ENCODE peak calls at places on chromosomes 13 and 19, in five cellular contexts. One of them, this sample, is unnamed.

GRCh38 chr13:109781384-109782065 is 4.9 kb downstream of the IRS2 start:
- DNase-seq in HepG2: no peak
- DNase-seq in K562: no peak
- DNase-seq in GM12891: no peak
- DNase-seq in H1: no peak
- DNase-seq in this sample: no peak

GRCh38 chr19:35615036-35615435 is 2.5 kb downstream of the HAUS5 start:
- DNase-seq in H1: no peak
- DNase-seq in HepG2: no peak
- DNase-seq in K562: no peak
- DNase-seq in GM12891: no peak
- DNase-seq in this sample: no peak

GRCh38 chr19:56110515-56111448 is 10.3 kb downstream of the ZNF787 start:
- DNase-seq in H1: no peak
- DNase-seq in K562: no peak
- DNase-seq in HepG2: peak; percentile 78
- DNase-seq in GM12891: no peak
- DNase-seq in this sample: no peak

GRCh38 chr13:65240773-65241172 is 1989.4 kb downstream of the PCDH9 start:
- DNase-seq in K562: no peak
- DNase-seq in H1: no peak
- DNase-seq in GM12891: no peak
- DNase-seq in HepG2: no peak
- DNase-seq in this sample: no peak

GRCh38 chr19:37933965-37934364 is 27.0 kb downstream of the SIPA1L3 start:
- DNase-seq in GM12891: no peak
- DNase-seq in H1: no peak
- DNase-seq in HepG2: peak; percentile 90
- DNase-seq in K562: no peak
- DNase-seq in this sample: no peak

GRCh38 chr19:44260343-44260681 is 626 bp downstream of the ZNF233 start:
- DNase-seq in GM12891: no peak
- DNase-seq in K562: no peak
- DNase-seq in HepG2: no peak
- DNase-seq in H1: peak; percentile 45
- DNase-seq in this sample: no peak

GRCh38 chr13:94182185-94182761 is 297.2 kb downstream of the DCT start:
- DNase-seq in GM12891: no peak
- DNase-seq in K562: no peak
- DNase-seq in H1: no peak
- DNase-seq in HepG2: no peak
- DNase-seq in this sample: no peak

GRCh38 chr13:86087241-86087640 is 288.0 kb upstream of the SLITRK6 start:
- DNase-seq in GM12891: no peak
- DNase-seq in HepG2: no peak
- DNase-seq in H1: no peak
- DNase-seq in K562: no peak
- DNase-seq in this sample: no peak

GRCh38 chr19:37317403-37318209 is 53.3 kb upstream of the ZNF527 start:
- DNase-seq in GM12891: peak; percentile 81
- DNase-seq in H1: peak; percentile 91
- DNase-seq in HepG2: peak; percentile 98
- DNase-seq in K562: peak; percentile 11
- DNase-seq in this sample: peak; percentile 77

GRCh38 chr19:289651-290538 is 1.3 kb downstream of the PLPP2 start:
- DNase-seq in GM12891: peak; percentile 37
- DNase-seq in HepG2: peak; percentile 42
- DNase-seq in K562: peak; percentile 43
- DNase-seq in H1: peak; percentile 76
- DNase-seq in this sample: no peak

GRCh38 chr19:48543121-48543710 is 8.8 kb upstream of the SULT2B1 start:
- DNase-seq in H1: no peak
- DNase-seq in GM12891: no peak
- DNase-seq in HepG2: no peak
- DNase-seq in K562: no peak
- DNase-seq in this sample: no peak

GRCh38 chr19:7333198-7334118 is 15.3 kb upstream of the ARHGEF18 start:
- DNase-seq in K562: no peak
- DNase-seq in H1: no peak
- DNase-seq in GM12891: no peak
- DNase-seq in HepG2: no peak
- DNase-seq in this sample: no peak

GRCh38 chr13:92590503-92590908 is 636.1 kb upstream of the GPC6 start:
- DNase-seq in GM12891: no peak
- DNase-seq in K562: no peak
- DNase-seq in HepG2: no peak
- DNase-seq in H1: no peak
- DNase-seq in this sample: no peak

GRCh38 chr13:40247845-40248244 is 418.6 kb downstream of the FOXO1 start:
- DNase-seq in HepG2: no peak
- DNase-seq in K562: no peak
- DNase-seq in H1: no peak
- DNase-seq in GM12891: no peak
- DNase-seq in this sample: no peak

GRCh38 chr19:46648070-46648960 is 12.3 kb upstream of the GNG8 start:
- DNase-seq in H1: no peak
- DNase-seq in HepG2: no peak
- DNase-seq in GM12891: peak; percentile 56
- DNase-seq in K562: no peak
- DNase-seq in this sample: peak; percentile 57

GRCh38 chr13:44058586-44059238 is 179.0 kb downstream of the LACC1 start:
- DNase-seq in K562: no peak
- DNase-seq in H1: no peak
- DNase-seq in HepG2: no peak
- DNase-seq in GM12891: no peak
- DNase-seq in this sample: no peak

GRCh38 chr19:46603195-46603637 is 2.1 kb downstream of the CALM3 start:
- DNase-seq in K562: peak; percentile 55
- DNase-seq in HepG2: peak; percentile 85
- DNase-seq in GM12891: no peak
- DNase-seq in H1: no peak
- DNase-seq in this sample: no peak

GRCh38 chr19:29971002-29971401 is 29.0 kb downstream of the URI1 start:
- DNase-seq in HepG2: no peak
- DNase-seq in H1: no peak
- DNase-seq in K562: no peak
- DNase-seq in GM12891: no peak
- DNase-seq in this sample: no peak

GRCh38 chr13:95349267-95349666 is 48.0 kb upstream of the ABCC4 start:
- DNase-seq in H1: no peak
- DNase-seq in K562: peak; percentile 39
- DNase-seq in GM12891: no peak
- DNase-seq in HepG2: no peak
- DNase-seq in this sample: no peak

GRCh38 chr13:84844473-84844872 is 954.7 kb downstream of the SLITRK6 start:
- DNase-seq in GM12891: no peak
- DNase-seq in HepG2: peak; percentile 1
- DNase-seq in K562: no peak
- DNase-seq in H1: no peak
- DNase-seq in this sample: no peak

GRCh38 chr19:48489608-48490216 is 20.5 kb downstream of the CYTH2 start:
- DNase-seq in HepG2: peak; percentile 47
- DNase-seq in K562: peak; percentile 75
- DNase-seq in GM12891: peak; percentile 90
- DNase-seq in H1: peak; percentile 99
- DNase-seq in this sample: peak; percentile 91

GRCh38 chr19:12052571-12053169 is at the start of gene ZNF878:
- DNase-seq in K562: peak; percentile 82
- DNase-seq in HepG2: peak; percentile 97
- DNase-seq in GM12891: peak; percentile 75
- DNase-seq in H1: peak; percentile 97
- DNase-seq in this sample: peak; percentile 67

GRCh38 chr13:77980592-77980991 is 62.0 kb upstream of the EDNRB start:
- DNase-seq in GM12891: no peak
- DNase-seq in HepG2: no peak
- DNase-seq in H1: no peak
- DNase-seq in K562: no peak
- DNase-seq in this sample: no peak
- TF ChIP-seq TAF1 in GM12891: no peak
- TF ChIP-seq TAF1 in HepG2: no peak
- TF ChIP-seq TAF1 in H1: no peak
- TF ChIP-seq TAF1 in K562: no peak
- TF ChIP-seq TAF1 in this sample: no peak

DNA sequence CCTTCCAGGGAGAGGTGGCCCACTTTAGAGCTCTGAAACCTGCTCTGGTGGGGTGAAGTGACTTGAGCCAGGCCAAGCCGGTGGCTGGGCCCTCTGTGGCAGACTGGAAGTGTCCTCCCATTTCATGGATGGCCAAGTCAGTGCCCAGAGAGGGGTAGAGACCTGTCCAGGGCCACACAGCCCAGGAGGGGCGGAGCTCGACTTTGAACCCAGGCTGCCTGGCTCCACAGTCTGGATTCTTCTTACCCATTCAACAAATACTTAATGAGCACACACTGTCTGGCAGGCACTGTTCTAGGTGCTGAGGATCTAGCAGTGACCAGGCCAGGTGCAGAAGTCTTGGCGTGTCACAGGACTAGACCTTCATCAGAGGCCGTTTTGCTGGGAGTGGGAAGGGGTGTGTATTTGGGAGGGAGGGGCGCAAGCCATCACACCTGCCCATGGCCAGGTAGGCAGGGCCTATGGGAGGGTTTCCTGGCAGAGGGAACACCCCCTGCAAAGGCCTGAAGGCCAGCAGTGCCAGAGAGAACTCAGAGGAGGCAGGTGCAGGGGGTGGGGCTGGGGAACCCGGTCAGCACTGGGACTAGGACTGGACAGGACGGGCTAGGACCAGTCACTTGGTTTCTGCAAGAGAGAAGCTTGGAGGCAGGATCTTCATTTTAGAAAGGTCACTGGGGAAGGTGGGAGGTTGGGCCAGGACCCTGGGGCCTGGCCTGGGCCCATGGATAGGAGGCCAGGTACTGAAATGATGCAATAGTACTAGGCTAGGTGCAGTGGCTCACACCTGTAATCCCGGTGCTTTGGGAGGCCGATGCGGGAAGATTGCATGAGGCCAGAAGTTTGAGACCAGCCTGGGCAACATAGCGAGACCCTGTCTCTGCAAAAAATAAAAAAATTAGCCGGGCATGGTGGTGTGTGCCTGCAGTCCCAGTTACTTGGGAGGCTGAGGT is 31.8 kb downstream of the DNM2 start:
- DNase-seq in H1: no peak
- DNase-seq in HepG2: peak; percentile 63
- DNase-seq in GM12891: no peak
- DNase-seq in K562: no peak
- DNase-seq in this sample: no peak
- TF ChIP-seq POLR2A in H1: no peak
- TF ChIP-seq POLR2A in HepG2: no peak
- TF ChIP-seq POLR2A in GM12891: no peak
- TF ChIP-seq POLR2A in K562: no peak
- TF ChIP-seq POLR2A in this sample: no peak

GRCh38 chr19:33227242-33227650 is 1.6 kb upstream of the SLC7A10 start:
- DNase-seq in K562: no peak
- DNase-seq in H1: no peak
- DNase-seq in HepG2: peak; percentile 69
- DNase-seq in GM12891: no peak
- DNase-seq in this sample: no peak
- TF ChIP-seq TAF1 in K562: no peak
- TF ChIP-seq TAF1 in H1: peak; percentile 34
- TF ChIP-seq TAF1 in HepG2: no peak
- TF ChIP-seq TAF1 in GM12891: no peak
- TF ChIP-seq TAF1 in this sample: no peak

GRCh38 chr19:16829822-16830289 is 658 bp downstream of the SIN3B start:
- DNase-seq in H1: no peak
- DNase-seq in GM12891: no peak
- DNase-seq in K562: peak; percentile 27
- DNase-seq in HepG2: no peak
- DNase-seq in this sample: no peak

GRCh38 chr19:16830679-16831078 is 1.5 kb downstream of the SIN3B start:
- DNase-seq in H1: no peak
- DNase-seq in K562: no peak
- DNase-seq in HepG2: no peak
- DNase-seq in GM12891: no peak
- DNase-seq in this sample: no peak

GRCh38 chr19:16831531-16831930 is 2.3 kb downstream of the SIN3B start:
- DNase-seq in H1: no peak
- DNase-seq in HepG2: no peak
- DNase-seq in GM12891: no peak
- DNase-seq in K562: no peak
- DNase-seq in this sample: no peak

GRCh38 chr19:16825312-16826168 is 3.7 kb upstream of the SIN3B start:
- DNase-seq in H1: peak; percentile 54
- DNase-seq in HepG2: no peak
- DNase-seq in K562: no peak
- DNase-seq in GM12891: no peak
- DNase-seq in this sample: no peak

GRCh38 chr19:16828990-16829821 is at the start of gene SIN3B:
- DNase-seq in K562: peak; percentile 97
- DNase-seq in GM12891: peak; percentile 87
- DNase-seq in HepG2: peak; percentile 77
- DNase-seq in H1: peak; percentile 95
- DNase-seq in this sample: peak; percentile 80
- TF ChIP-seq POLR2A in K562: no peak
- TF ChIP-seq POLR2A in GM12891: no peak
- TF ChIP-seq POLR2A in HepG2: peak; percentile 81
- TF ChIP-seq POLR2A in H1: no peak
- TF ChIP-seq POLR2A in this sample: peak; percentile 72

DNA sequence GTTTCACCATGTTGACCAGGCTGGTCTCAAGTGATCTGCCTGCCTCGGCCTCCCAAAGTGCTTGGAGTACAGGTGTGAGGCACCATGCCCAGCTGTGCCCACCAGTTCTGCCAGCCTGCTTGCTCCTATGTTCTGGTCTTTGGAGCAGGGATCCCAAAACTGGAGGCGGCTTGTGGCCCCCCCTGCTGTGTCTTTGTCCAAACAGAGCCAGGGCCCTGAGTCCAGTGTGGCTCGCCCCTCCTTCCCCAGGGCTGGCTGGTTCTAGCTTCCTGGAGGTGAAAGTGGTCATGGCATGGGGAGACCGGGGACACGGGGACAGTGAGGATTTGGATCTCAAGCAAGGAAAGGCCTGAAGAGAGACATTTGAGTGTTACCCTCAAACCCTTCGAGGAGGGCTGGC is 11.5 kb upstream of the TINCR start:
- DNase-seq in GM12891: no peak
- DNase-seq in K562: no peak
- DNase-seq in HepG2: no peak
- DNase-seq in H1: no peak
- DNase-seq in this sample: no peak
- TF ChIP-seq TAF1 in GM12891: no peak
- TF ChIP-seq TAF1 in K562: no peak
- TF ChIP-seq TAF1 in HepG2: no peak
- TF ChIP-seq TAF1 in H1: no peak
- TF ChIP-seq TAF1 in this sample: no peak

DNA sequence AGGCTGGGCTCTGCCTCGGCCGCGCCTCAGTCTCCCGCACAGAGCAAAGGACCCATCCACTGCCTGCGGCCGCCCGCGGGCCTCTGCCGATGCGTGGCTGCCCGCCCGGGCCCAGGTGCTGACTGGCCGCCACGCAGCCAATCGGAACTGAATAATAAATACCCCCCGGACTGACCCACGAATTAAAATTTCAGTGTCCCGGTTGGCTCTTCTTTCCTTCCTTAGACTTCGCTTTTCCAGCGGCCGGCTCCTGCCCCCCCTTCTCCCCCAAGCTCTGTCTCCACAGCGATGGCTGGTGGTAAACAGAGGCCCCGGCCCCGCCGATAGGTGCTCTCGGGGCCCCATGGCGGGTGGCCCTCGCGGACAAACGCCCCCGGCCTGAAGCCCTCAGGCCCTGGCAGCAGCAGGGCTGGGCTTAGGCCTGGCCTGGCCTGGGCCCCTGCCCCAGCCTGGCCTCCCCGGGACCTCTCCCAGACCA is 2.6 kb downstream of the ZBTB7A start:
- DNase-seq in GM12891: no peak
- DNase-seq in HepG2: no peak
- DNase-seq in H1: no peak
- DNase-seq in K562: no peak
- DNase-seq in this sample: no peak
- TF ChIP-seq POLR2A in GM12891: no peak
- TF ChIP-seq POLR2A in HepG2: peak; percentile 4
- TF ChIP-seq POLR2A in H1: no peak
- TF ChIP-seq POLR2A in K562: no peak
- TF ChIP-seq POLR2A in this sample: no peak

This sample was measured in GM12892.